ENCODE peak calls at places on chromosomes 2 and 18, in seven cellular contexts. W, A, S, H, O, Z and E are unnamed samples.

GRCh38 chr2:129061079-129061785 is 742.6 kb upstream of the HS6ST1 start:
- DNase-seq in O (peak; percentile 52), S (no peak), W (no peak), A (no peak), Z (peak; percentile 14), H (no peak), E (peak; percentile 5)

GRCh38 chr2:34815052-34815741 is 1216.1 kb upstream of the FAM98A start:
- DNase-seq in A (no peak), S (no peak), H (no peak), O (no peak), W (no peak), Z (no peak), E (no peak)

GRCh38 chr18:73646772-73647171 is 500.9 kb downstream of the FBXO15 start:
- DNase-seq in Z (peak; percentile 55), O (no peak), S (no peak), W (no peak), A (no peak), H (no peak), E (peak; percentile 77)

GRCh38 chr18:58527116-58528010 is 101.5 kb downstream of the ALPK2 start:
- DNase-seq in H (no peak), Z (no peak), A (no peak), W (no peak), S (no peak), O (no peak), E (peak; percentile 40)

GRCh38 chr2:196934672-196935071 is 8.2 kb upstream of the PGAP1 start:
- DNase-seq in Z (no peak), O (no peak), A (no peak), W (no peak), S (no peak), H (no peak), E (no peak)

GRCh38 chr2:201432551-201433388 is 18.5 kb downstream of the TRAK2 start:
- DNase-seq in H (no peak), S (no peak), A (no peak), O (no peak), W (no peak), Z (no peak), E (peak; percentile 73)

GRCh38 chr2:43340066-43340465 is 113.7 kb upstream of the ZFP36L2 start:
- DNase-seq in S (no peak), W (no peak), O (no peak), H (no peak), Z (peak; percentile 74), A (no peak), E (peak; percentile 92)

GRCh38 chr2:158795110-158795924 is at the start of gene DAPL1:
- DNase-seq in Z (no peak), H (no peak), O (no peak), W (no peak), A (peak; percentile 51), S (no peak), E (no peak)

GRCh38 chr2:17380003-17380402 is 138.2 kb downstream of the RAD51AP2 start:
- DNase-seq in W (no peak), Z (no peak), O (no peak), H (no peak), A (no peak), S (no peak), E (no peak)